ENCODE peak calls at places on chromosomes 2 and 18, in eight cellular contexts. A, K, Y, W, X, H, U and S are unnamed samples.

GRCh38 chr2:237344972-237345870 is 68.7 kb downstream of the COL6A3 start:
- DNase-seq in A (no peak), K (no peak), Y (no peak), W (no peak), X (no peak), H (no peak), U (no peak), S (no peak)

GRCh38 chr2:173161040-173161439 is 85.4 kb downstream of the MAP3K20 start:
- DNase-seq in A (no peak), K (no peak), Y (no peak), W (no peak), X (no peak), H (no peak), U (no peak), S (peak)

GRCh38 chr2:47307066-47307465 is 95.9 kb upstream of the MSH2 start:
- DNase-seq in A (peak), K (no peak), Y (no peak), W (peak), X (no peak), H (no peak), U (peak), S (no peak)

GRCh38 chr2:84458436-84459027 is 548 bp downstream of the SUCLG1 start:
- DNase-seq in A (no peak), K (peak), Y (no peak), W (no peak), X (no peak), H (no peak), U (no peak), S (peak)

GRCh38 chr2:147352294-147352693 is 492.5 kb upstream of the ACVR2A start:
- DNase-seq in A (peak), K (no peak), Y (no peak), W (no peak), X (no peak), H (no peak), U (peak), S (no peak)

GRCh38 chr2:112812318-112813042 is 24.1 kb downstream of the IL1B start:
- DNase-seq in A (no peak), K (peak), Y (no peak), W (no peak), X (no peak), H (no peak), U (no peak), S (no peak)

GRCh38 chr2:215137741-215138340 is 585 bp downstream of the ABCA12 start:
- DNase-seq in A (no peak), K (no peak), Y (no peak), W (no peak), X (no peak), H (no peak), U (peak), S (no peak)

GRCh38 chr2:168890006-168890782 is at the start of gene SPC25:
- DNase-seq in A (peak), K (peak), Y (peak), W (peak), X (peak), H (peak), U (peak), S (peak)

GRCh38 chr2:109727929-109728447 is 66.1 kb upstream of the RGPD5 start:
- DNase-seq in A (no peak), K (no peak), Y (no peak), W (no peak), X (no peak), H (no peak), U (no peak), S (no peak)

GRCh38 chr2:104582471-104582870 is 271.4 kb upstream of the POU3F3 start:
- DNase-seq in A (no peak), K (no peak), Y (no peak), W (no peak), X (no peak), H (no peak), U (no peak), S (no peak)

GRCh38 chr18:21760321-21760720 is 19.7 kb downstream of the MIB1 start:
- DNase-seq in A (no peak), K (no peak), Y (no peak), W (no peak), X (no peak), H (no peak), U (no peak), S (peak)

GRCh38 chr2:23523651-23524260 is 138.8 kb downstream of the KLHL29 start:
- DNase-seq in A (no peak), K (no peak), Y (peak), W (no peak), X (peak), H (no peak), U (peak), S (no peak)

GRCh38 chr2:120454993-120455789 is 109.3 kb downstream of the INHBB start:
- DNase-seq in A (no peak), K (no peak), Y (no peak), W (no peak), X (no peak), H (no peak), U (no peak), S (no peak)

GRCh38 chr2:1561793-1562521 is 148.7 kb downstream of the TPO start:
- DNase-seq in A (no peak), K (no peak), Y (no peak), W (no peak), X (no peak), H (no peak), U (no peak), S (no peak)

GRCh38 chr18:54416459-54416858 is 58.8 kb downstream of the C18orf54 start:
- DNase-seq in A (no peak), K (no peak), Y (no peak), W (no peak), X (no peak), H (no peak), U (no peak), S (peak)

GRCh38 chr18:23228102-23229051 is 93.1 kb downstream of the CABLES1 start:
- DNase-seq in A (no peak), K (peak), Y (no peak), W (peak), X (peak), H (no peak), U (peak), S (no peak)

GRCh38 chr2:64867253-64867996 is 121.8 kb upstream of the SLC1A4 start:
- DNase-seq in A (no peak), K (no peak), Y (no peak), W (no peak), X (no peak), H (no peak), U (no peak), S (no peak)

GRCh38 chr2:64582774-64583340 is 58.7 kb downstream of the AFTPH start:
- DNase-seq in A (no peak), K (peak), Y (no peak), W (no peak), X (no peak), H (no peak), U (no peak), S (no peak)

GRCh38 chr2:53450885-53451284 is 316.7 kb upstream of the CHAC2 start:
- DNase-seq in A (peak), K (no peak), Y (no peak), W (no peak), X (no peak), H (no peak), U (peak), S (no peak)

GRCh38 chr18:23231340-23232021 is 96.2 kb downstream of the CABLES1 start:
- DNase-seq in A (no peak), K (peak), Y (no peak), W (no peak), X (peak), H (peak), U (no peak), S (no peak)

GRCh38 chr18:9827211-9827855 is 58.4 kb upstream of the TXNDC2 start:
- DNase-seq in A (no peak), K (no peak), Y (no peak), W (no peak), X (no peak), H (peak), U (no peak), S (no peak)

GRCh38 chr18:80147418-80148315 is 38.6 kb downstream of the ADNP2 start:
- DNase-seq in A (peak), K (peak), Y (peak), W (peak), X (peak), H (peak), U (peak), S (no peak)

GRCh38 chr2:233297076-233297475 is 10.5 kb upstream of the SAG start:
- DNase-seq in A (no peak), K (no peak), Y (no peak), W (no peak), X (no peak), H (no peak), U (no peak), S (no peak)

GRCh38 chr2:107529146-107529545 is 297.5 kb upstream of the RGPD4 start:
- DNase-seq in A (no peak), K (no peak), Y (peak), W (peak), X (no peak), H (no peak), U (peak), S (no peak)